ENCODE peak calls at places on chromosomes 2 and 18, in seven cellular contexts. E is lung; U is GM23338; B is effector memory CD4-positive, alpha-beta T cell; X is kidney epithelial cell; O is skeletal muscle cell; L is cardiac fibroblast. Y is an unnamed sample.

GRCh38 chr18:23798249-23798648 is 109.0 kb downstream of the LAMA3 start:
- DNase-seq in E (no peak), L (no peak), U (no peak), B (no peak), O (no peak), X (no peak), Y (no peak)

GRCh38 chr18:54675076-54675475 is 84.0 kb downstream of the DYNAP start:
- DNase-seq in L (no peak), U (no peak), B (no peak), O (no peak), X (no peak), E (no peak), Y (no peak)

GRCh38 chr2:99980200-99980599 is 162.2 kb downstream of the AFF3 start:
- DNase-seq in B (no peak), L (no peak), X (no peak), O (no peak), U (no peak), E (no peak), Y (no peak)

GRCh38 chr2:23900927-23901322 is 26.0 kb downstream of the ATAD2B start:
- DNase-seq in L (peak; percentile 77), X (peak; percentile 26), O (peak; percentile 82), E (no peak), U (no peak), B (no peak), Y (peak; percentile 70)

GRCh38 chr18:28728891-28729290 is 552.0 kb upstream of the CDH2 start:
- DNase-seq in B (no peak), L (no peak), U (no peak), E (no peak), O (no peak), X (no peak), Y (no peak)

GRCh38 chr2:207265849-207266248 is 100.1 kb upstream of the KLF7 start:
- DNase-seq in O (no peak), U (no peak), L (no peak), X (no peak), B (no peak), E (no peak), Y (no peak)

GRCh38 chr2:23053580-23053979 is 331.4 kb upstream of the KLHL29 start:
- DNase-seq in X (no peak), E (no peak), L (no peak), B (no peak), U (no peak), O (no peak), Y (no peak)

GRCh38 chr2:136297974-136298373 is 180.0 kb upstream of the CXCR4 start:
- DNase-seq in E (no peak), B (no peak), L (no peak), X (no peak), O (no peak), U (no peak), Y (no peak)

GRCh38 chr2:71893646-71894045 is 254.0 kb downstream of the CYP26B1 start:
- DNase-seq in E (peak; percentile 15), U (no peak), B (no peak), X (no peak), O (no peak), L (no peak), Y (peak; percentile 75)

GRCh38 chr2:31413876-31414550 is 529 bp downstream of the XDH start:
- DNase-seq in U (peak; percentile 30), B (no peak), X (no peak), O (no peak), E (no peak), L (no peak), Y (no peak)
- H3K4me3 ChIP-seq in U (no peak overlapping the region), B (no peak overlapping the region), X (no peak overlapping the region), O (no peak overlapping the region), E (no peak overlapping the region), L (no peak overlapping the region), Y (no peak overlapping the region)

DNA sequence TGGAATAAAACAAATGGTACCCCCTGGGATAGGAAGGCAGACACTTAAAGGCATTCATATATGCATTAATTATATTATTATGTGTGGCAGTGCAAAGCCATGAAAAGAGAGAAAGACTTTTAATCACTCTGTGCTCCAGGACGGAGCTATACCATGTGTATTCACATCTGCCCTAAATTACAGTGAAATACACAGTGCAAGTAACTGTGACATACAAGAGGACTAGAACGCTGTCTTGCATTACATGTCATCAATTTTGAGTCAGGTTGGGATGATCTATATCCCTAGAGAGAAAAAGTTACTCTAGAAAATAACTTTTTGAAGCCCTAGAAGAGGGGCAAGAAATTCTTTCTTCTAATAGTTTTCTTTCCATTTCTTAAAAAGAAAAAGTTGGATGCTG is 236.0 kb downstream of the GULP1 start:
- DNase-seq in U (no peak), L (no peak), O (no peak), B (no peak), X (no peak), E (no peak), Y (no peak)
- H3K4me3 ChIP-seq in U (no peak overlapping the region), L (no peak overlapping the region), O (no peak overlapping the region), B (no peak overlapping the region), X (no peak overlapping the region), E (no peak overlapping the region), Y (no peak overlapping the region)

DNA sequence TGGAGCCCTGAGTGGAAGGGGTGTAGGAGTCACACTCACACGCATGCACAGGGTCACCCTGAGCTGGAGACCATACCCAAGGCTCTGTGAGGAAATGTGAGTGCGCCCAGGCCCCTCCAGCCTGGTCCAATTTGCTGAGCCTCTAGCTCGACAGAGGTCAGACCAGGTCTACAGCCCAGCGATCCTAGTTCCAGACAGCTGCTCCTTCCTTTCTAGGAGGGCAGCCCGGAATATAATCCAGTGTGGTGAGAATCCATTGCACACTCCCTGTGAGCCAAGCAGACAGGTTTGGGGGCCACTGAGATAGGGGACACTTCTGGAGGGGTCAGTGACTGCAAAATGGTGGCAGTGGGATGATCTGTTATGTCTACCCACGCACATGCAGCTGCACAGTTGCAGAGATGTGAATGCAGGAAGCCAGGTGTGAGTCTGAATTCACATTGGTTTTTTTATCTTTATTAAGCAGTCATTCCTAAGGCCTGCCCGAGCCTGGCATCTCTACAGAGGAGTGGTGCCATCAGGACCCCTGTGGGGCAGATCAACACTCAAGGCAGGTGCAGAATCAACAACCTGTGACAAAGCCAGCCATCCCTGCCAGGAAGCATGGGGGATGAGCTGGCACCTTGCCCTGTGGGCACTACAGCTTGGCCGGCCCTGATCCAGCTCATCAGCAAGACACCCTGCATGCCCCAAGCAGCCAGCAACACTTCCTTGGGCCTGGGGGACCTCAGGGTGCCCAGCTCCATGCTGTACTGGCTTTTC is at the start of gene GPR148:
- DNase-seq in X (no peak), L (no peak), B (no peak), U (no peak), E (no peak), O (no peak), Y (no peak)
- H3K4me3 ChIP-seq in X (no peak within 1 kb of the TSS), L (no peak within 1 kb of the TSS), B (peak within 1 kb of the TSS; percentile 71), U (peak within 1 kb of the TSS; percentile 90), E (no peak within 1 kb of the TSS), O (peak within 1 kb of the TSS; percentile 60), Y (no peak within 1 kb of the TSS)

GRCh38 chr2:8488001-8488738 is 193.7 kb upstream of the ID2 start:
- DNase-seq in O (no peak), B (peak; percentile 76), E (no peak), U (no peak), L (no peak), X (no peak), Y (peak; percentile 69)
- H3K4me3 ChIP-seq in O (no peak overlapping the region), B (peak overlapping the region; percentile 58), E (no peak overlapping the region), U (no peak overlapping the region), L (no peak overlapping the region), X (no peak overlapping the region), Y (no peak overlapping the region)

GRCh38 chr18:2907459-2908145 is 60.8 kb downstream of the EMILIN2 start:
- DNase-seq in B (no peak), L (no peak), X (no peak), U (no peak), E (no peak), O (no peak), Y (peak; percentile 82)
- H3K4me3 ChIP-seq in B (peak overlapping the region; percentile 81), L (peak overlapping the region; percentile 53), X (peak overlapping the region; percentile 62), U (peak overlapping the region; percentile 79), E (peak overlapping the region; percentile 65), O (peak overlapping the region; percentile 52), Y (no peak overlapping the region)

Y was measured in lower leg skin.